ENCODE peak calls at places on chromosomes 16 and 17, in six cellular contexts. Q is CD8-positive, alpha-beta T cell; G is stimulated activated CD8-positive, alpha-beta memory T cell treated with anti-CD3 and anti-CD28 coated beads, Interleukin-15, amount 100 ng/mL, for 48 hours; K is EL; W is activated T-cell treated with anti-CD3 and anti-CD28 coated beads, Interleukin-2, amount 50 U/mL, for 72 hours; X is ACHN. I is an unnamed sample.

GRCh38 chr17:36545093-36545464 is 360 bp downstream of the GGNBP2 start:
- DNase-seq in Q (no peak), G (no peak), K (no peak), W (no peak), X (no peak), I (peak; percentile 85)

GRCh38 chr16:67542464-67542863 is 13.8 kb downstream of the RIPOR1 start:
- DNase-seq in Q (peak; percentile 71), G (peak; percentile 66), K (peak; percentile 80), W (peak; percentile 81), X (peak; percentile 76), I (no peak)

GRCh38 chr17:10754861-10755591 is 25.2 kb upstream of the TMEM220 start:
- DNase-seq in Q (no peak), G (no peak), K (no peak), W (no peak), X (no peak), I (no peak)

GRCh38 chr16:2592786-2593185 is 55.0 kb downstream of the PDPK1 start:
- DNase-seq in Q (no peak), G (no peak), K (no peak), W (no peak), X (no peak), I (no peak)

GRCh38 chr16:54285414-54286066 is 1.0 kb downstream of the IRX3 start:
- DNase-seq in Q (no peak), G (no peak), K (peak; percentile 68), W (no peak), X (peak; percentile 52), I (no peak)

GRCh38 chr17:11122908-11123307 is 118.1 kb upstream of the SHISA6 start:
- DNase-seq in Q (no peak), G (no peak), K (no peak), W (no peak), X (no peak), I (no peak)

GRCh38 chr17:14559720-14560119 is 258.8 kb downstream of the HS3ST3B1 start:
- DNase-seq in Q (no peak), G (no peak), K (no peak), W (no peak), X (no peak), I (no peak)

GRCh38 chr17:32519769-32520701 is 33.2 kb downstream of the CDK5R1 start:
- DNase-seq in Q (peak; percentile 48), G (peak; percentile 50), K (peak; percentile 45), W (peak; percentile 61), X (no peak), I (no peak)

GRCh38 chr17:56892333-56892732 is 21.5 kb downstream of the TRIM25 start:
- DNase-seq in Q (no peak), G (no peak), K (no peak), W (no peak), X (no peak), I (no peak)

GRCh38 chr17:62724398-62725146 is 83.5 kb downstream of the MARCHF10 start:
- DNase-seq in Q (peak; percentile 59), G (peak; percentile 78), K (no peak), W (peak; percentile 82), X (no peak), I (no peak)

I was measured in NCI-H1930.